ENCODE peak calls at places on chromosomes 13 and 19, in four cellular contexts. J is HL-60, N is GM12878, F is K562. P is an unnamed sample.

GRCh38 chr13:25329706-25330105 is 28.3 kb downstream of the NUP58 start:
- DNase-seq in F (no peak), J (no peak), N (no peak), P (no peak)

GRCh38 chr13:25406377-25406776 is 34.6 kb downstream of the ATP8A2 start:
- DNase-seq in N (no peak), F (peak), J (no peak), P (no peak)

GRCh38 chr13:40502236-40502635 is 164.2 kb downstream of the FOXO1 start:
- DNase-seq in F (no peak), N (no peak), J (no peak), P (no peak)

GRCh38 chr13:65808061-65808460 is 1422.1 kb downstream of the PCDH9 start:
- DNase-seq in F (no peak), N (no peak), J (no peak), P (no peak)

GRCh38 chr13:94333131-94333820 is 146.2 kb downstream of the DCT start:
- DNase-seq in J (no peak), F (no peak), N (no peak), P (no peak)

GRCh38 chr13:110575322-110576069 is 14.0 kb upstream of the RAB20 start:
- DNase-seq in N (peak), F (peak), J (peak), P (peak)

GRCh38 chr13:49436890-49437289 is 7.0 kb downstream of the CAB39L start:
- DNase-seq in J (no peak), F (no peak), N (no peak), P (no peak)

GRCh38 chr13:34926513-34926912 is 15.6 kb upstream of the NBEA start:
- DNase-seq in J (no peak), F (no peak), N (no peak), P (no peak)

GRCh38 chr13:73708393-73708985 is 425.7 kb downstream of the KLF12 start:
- DNase-seq in F (peak), J (peak), N (no peak), P (peak)

GRCh38 chr19:14400913-14401312 is 18.2 kb downstream of the DDX39A start:
- DNase-seq in N (peak), F (no peak), J (no peak), P (no peak)

GRCh38 chr13:106033634-106034033 is 501.8 kb downstream of the EFNB2 start:
- DNase-seq in F (no peak), J (peak), N (no peak), P (no peak)

GRCh38 chr19:14533450-14533849 is 4.1 kb downstream of the TECR start:
- DNase-seq in N (no peak), F (no peak), J (no peak), P (no peak)

GRCh38 chr13:36086117-36086516 is 45.1 kb downstream of the DCLK1 start:
- DNase-seq in J (no peak), N (no peak), F (no peak), P (no peak)

GRCh38 chr19:39390460-39390758 is 497 bp downstream of the PAF1 start:
- DNase-seq in F (no peak), N (no peak), J (no peak), P (no peak)

GRCh38 chr13:28528848-28529247 is 33.9 kb upstream of the FLT1 start:
- DNase-seq in N (no peak), J (no peak), F (no peak), P (no peak)

GRCh38 chr13:22848539-22849052 is 332.2 kb upstream of the SGCG start:
- DNase-seq in F (peak), J (no peak), N (no peak), P (no peak)

GRCh38 chr13:30128095-30128494 is 179.3 kb downstream of the KATNAL1 start:
- DNase-seq in F (no peak), J (no peak), N (no peak), P (no peak)

GRCh38 chr13:112784811-112785418 is 95.1 kb downstream of the ATP11A start:
- DNase-seq in F (no peak), J (no peak), N (no peak), P (no peak)

GRCh38 chr13:88617176-88617575 is 946.0 kb downstream of the SLITRK5 start:
- DNase-seq in J (no peak), N (no peak), F (no peak), P (no peak)

GRCh38 chr19:18809149-18809978 is 18.3 kb upstream of the COMP start:
- DNase-seq in N (no peak), F (no peak), J (no peak), P (no peak)

GRCh38 chr13:46803586-46803985 is 6.6 kb upstream of the ESD start:
- DNase-seq in F (no peak), J (no peak), N (no peak), P (no peak)

GRCh38 chr19:5329141-5329540 is 11.5 kb downstream of the PTPRS start:
- DNase-seq in J (no peak), N (no peak), F (no peak), P (no peak)

GRCh38 chr13:47420568-47420967 is 523.7 kb upstream of the HTR2A start:
- DNase-seq in F (no peak), J (no peak), N (no peak), P (no peak)

GRCh38 chr19:14146789-14147216 is 10.4 kb upstream of the ASF1B start:
- DNase-seq in F (no peak), N (no peak), J (peak), P (no peak)

GRCh38 chr13:52137489-52137888 is 8.6 kb upstream of the NEK5 start:
- DNase-seq in F (no peak), J (no peak), N (no peak), P (no peak)

GRCh38 chr13:105979586-105979985 is 555.9 kb downstream of the EFNB2 start:
- DNase-seq in F (no peak), N (no peak), J (no peak), P (no peak)

GRCh38 chr13:33271759-33272158 is 13.8 kb downstream of the STARD13 start:
- DNase-seq in F (no peak), N (no peak), J (no peak), P (no peak)
- TF ChIP-seq SPI1 in F (no peak), N (no peak), J (no peak), P (no peak)

GRCh38 chr13:81395368-81395767 is 1054.4 kb upstream of the SPRY2 start:
- DNase-seq in F (peak), N (no peak), J (no peak), P (no peak)
- TF ChIP-seq SPI1 in F (no peak), N (no peak), J (no peak), P (no peak)

GRCh38 chr13:21677075-21677628 is 6.3 kb downstream of the FGF9 start:
- DNase-seq in F (no peak), N (no peak), J (no peak), P (no peak)

GRCh38 chr13:21676611-21677021 is 5.7 kb downstream of the FGF9 start:
- DNase-seq in F (no peak), J (no peak), N (no peak), P (no peak)

GRCh38 chr13:21674271-21675009 is 3.6 kb downstream of the FGF9 start:
- DNase-seq in J (no peak), N (no peak), F (peak), P (no peak)

GRCh38 chr13:21673592-21674270 is 2.9 kb downstream of the FGF9 start:
- DNase-seq in J (no peak), F (peak), N (no peak), P (peak)

GRCh38 chr13:21675095-21676007 is 4.5 kb downstream of the FGF9 start:
- DNase-seq in J (no peak), F (no peak), N (no peak), P (no peak)
- TF ChIP-seq SPI1 in J (no peak), F (no peak), N (no peak), P (no peak)

GRCh38 chr13:96858133-96858826 is 136.0 kb downstream of the OXGR1 start:
- DNase-seq in N (no peak), F (no peak), J (no peak), P (no peak)
- TF ChIP-seq SPI1 in N (no peak), F (no peak), J (no peak), P (no peak)

GRCh38 chr13:43786766-43787517 is at the start of gene ENOX1:
- DNase-seq in N (no peak), J (peak), F (no peak), P (peak)
- TF ChIP-seq SPI1 in N (no peak), J (peak), F (no peak), P (no peak)

P was measured in GM12891.